ENCODE peak calls at places on chromosomes 7 and 10, in five cellular contexts. V is transverse colon, Q is anterior cingulate cortex, P is HuH-7, L is brain microvascular endothelial cell. W is an unnamed sample.

GRCh38 chr10:11236234-11236633 is 218.6 kb downstream of the CELF2 start:
- DNase-seq in V (no peak), Q (no peak), P (no peak), L (no peak), W (no peak)

GRCh38 chr7:74579800-74580685 is 77.5 kb upstream of the GTF2I start:
- DNase-seq in V (peak), Q (no peak), P (peak), L (no peak), W (no peak)

GRCh38 chr10:17199351-17199804 is 2.1 kb downstream of the TRDMT1 start:
- DNase-seq in V (no peak), Q (no peak), P (no peak), L (peak), W (no peak)

GRCh38 chr7:18179058-18179457 is 151.4 kb upstream of the PRPS1L1 start:
- DNase-seq in V (no peak), Q (no peak), P (no peak), L (peak), W (no peak)

GRCh38 chr10:75102830-75103673 is 8.4 kb upstream of the SAMD8 start:
- DNase-seq in V (no peak), Q (no peak), P (no peak), L (no peak), W (no peak)

GRCh38 chr10:57420881-57421280 is 846.8 kb downstream of the IPMK start:
- DNase-seq in V (no peak), Q (no peak), P (no peak), L (no peak), W (no peak)

GRCh38 chr10:113111900-113112853 is 162.1 kb downstream of the TCF7L2 start:
- DNase-seq in V (peak), Q (no peak), P (peak), L (no peak), W (no peak)

GRCh38 chr7:48182736-48183369 is 11.6 kb downstream of the ABCA13 start:
- DNase-seq in V (no peak), Q (no peak), P (no peak), L (peak), W (no peak)

GRCh38 chr10:104035817-104036384 is 49.8 kb downstream of the COL17A1 start:
- DNase-seq in V (no peak), Q (no peak), P (no peak), L (no peak), W (no peak)

GRCh38 chr7:47934831-47935230 is 13.4 kb downstream of the PKD1L1 start:
- DNase-seq in V (no peak), Q (no peak), P (no peak), L (no peak), W (no peak)

GRCh38 chr10:31721166-31721565 is 207.5 kb downstream of the ARHGAP12 start:
- DNase-seq in V (no peak), Q (no peak), P (no peak), L (no peak), W (no peak)

GRCh38 chr10:5951167-5951711 is 26.1 kb downstream of the IL15RA start:
- DNase-seq in V (no peak), Q (no peak), P (no peak), L (no peak), W (no peak)

GRCh38 chr10:113310317-113310716 is 242.5 kb upstream of the HABP2 start:
- DNase-seq in V (no peak), Q (no peak), P (no peak), L (no peak), W (no peak)

GRCh38 chr10:60417024-60417423 is 27.3 kb upstream of the ANK3 start:
- DNase-seq in V (no peak), Q (no peak), P (no peak), L (no peak), W (no peak)